ENCODE peak calls at places on chromosomes 4 and X, in four cellular contexts. T is suprapubic skin, H is Daoy, N is SK-N-SH. X is an unnamed sample.

GRCh38 chr4:68011684-68012083 is 48.4 kb upstream of the TMPRSS11A start:
- DNase-seq in N (no peak), T (no peak), H (no peak), X (no peak)

GRCh38 chrX:25344191-25344936 is 328.6 kb upstream of the ARX start:
- DNase-seq in N (no peak), H (no peak), T (no peak), X (peak)

GRCh38 chr4:129545599-129546278 is 449.8 kb downstream of the C4orf33 start:
- DNase-seq in T (no peak), H (peak), N (no peak), X (peak)

GRCh38 chrX:14865201-14865600 is 7.7 kb downstream of the FANCB start:
- DNase-seq in T (no peak), N (no peak), H (no peak), X (no peak)

GRCh38 chr4:17065821-17066220 is 167.4 kb upstream of the LDB2 start:
- DNase-seq in T (no peak), N (no peak), H (no peak), X (no peak)

GRCh38 chrX:47293106-47293505 is 60.3 kb downstream of the USP11 start:
- DNase-seq in N (no peak), H (no peak), T (no peak), X (no peak)

GRCh38 chrX:95058815-95059214 is 1384.8 kb downstream of the FAM133A start:
- DNase-seq in H (no peak), N (no peak), T (no peak), X (peak)

GRCh38 chrX:39331062-39331704 is 529.9 kb downstream of the MID1IP1 start:
- DNase-seq in N (no peak), H (peak), T (no peak), X (peak)

GRCh38 chr4:118762146-118762545 is 73.8 kb downstream of the SEC24D start:
- DNase-seq in T (no peak), N (peak), H (no peak), X (no peak)